ENCODE peak calls at places on chromosomes 4 and X, in seven cellular contexts. One of them, this sample, is unnamed.
A peak's percentile ranks its signal among the peaks of the same experiment; 100 is the strongest.

GRCh38 chrX:154804957-154805695 is at the start of gene MPP1:
- DNase-seq in substantia nigra: peak; percentile 60
- DNase-seq in osteoblast: peak; percentile 92
- DNase-seq in heart left ventricle: peak; percentile 86
- DNase-seq in endodermal cell: peak; percentile 87
- DNase-seq in amniotic epithelial cell: peak; percentile 65
- DNase-seq in neural crest cell: peak; percentile 59
- DNase-seq in this sample: peak; percentile 74

GRCh38 chr4:146960634-146961033 is 15.0 kb upstream of the TTC29 start:
- DNase-seq in substantia nigra: no peak
- DNase-seq in osteoblast: no peak
- DNase-seq in heart left ventricle: no peak
- DNase-seq in endodermal cell: no peak
- DNase-seq in amniotic epithelial cell: no peak
- DNase-seq in neural crest cell: no peak
- DNase-seq in this sample: no peak

GRCh38 chrX:20802036-20802435 is 535.3 kb upstream of the RPS6KA3 start:
- DNase-seq in substantia nigra: no peak
- DNase-seq in osteoblast: no peak
- DNase-seq in heart left ventricle: no peak
- DNase-seq in endodermal cell: no peak
- DNase-seq in amniotic epithelial cell: no peak
- DNase-seq in neural crest cell: no peak
- DNase-seq in this sample: no peak

GRCh38 chr4:54073481-54073880 is 9.1 kb upstream of the CHIC2 start:
- DNase-seq in substantia nigra: no peak
- DNase-seq in osteoblast: peak; percentile 41
- DNase-seq in heart left ventricle: no peak
- DNase-seq in endodermal cell: no peak
- DNase-seq in amniotic epithelial cell: peak; percentile 61
- DNase-seq in neural crest cell: no peak
- DNase-seq in this sample: no peak

GRCh38 chr4:604131-604530 is 21.2 kb upstream of the PDE6B start:
- DNase-seq in substantia nigra: no peak
- DNase-seq in osteoblast: no peak
- DNase-seq in heart left ventricle: no peak
- DNase-seq in endodermal cell: no peak
- DNase-seq in amniotic epithelial cell: no peak
- DNase-seq in neural crest cell: no peak
- DNase-seq in this sample: no peak

GRCh38 chrX:11444052-11444451 is 150.8 kb downstream of the AMELX start:
- DNase-seq in substantia nigra: no peak
- DNase-seq in osteoblast: no peak
- DNase-seq in heart left ventricle: no peak
- DNase-seq in endodermal cell: no peak
- DNase-seq in amniotic epithelial cell: no peak
- DNase-seq in neural crest cell: no peak
- DNase-seq in this sample: no peak

GRCh38 chr4:145755802-145756201 is 75.9 kb downstream of the C4orf51 start:
- DNase-seq in substantia nigra: peak; percentile 5
- DNase-seq in osteoblast: no peak
- DNase-seq in heart left ventricle: no peak
- DNase-seq in endodermal cell: no peak
- DNase-seq in amniotic epithelial cell: no peak
- DNase-seq in neural crest cell: no peak
- DNase-seq in this sample: no peak

GRCh38 chr4:164239976-164240375 is 514.0 kb upstream of the SMIM31 start:
- DNase-seq in substantia nigra: no peak
- DNase-seq in osteoblast: no peak
- DNase-seq in heart left ventricle: no peak
- DNase-seq in endodermal cell: no peak
- DNase-seq in amniotic epithelial cell: no peak
- DNase-seq in neural crest cell: no peak
- DNase-seq in this sample: no peak

GRCh38 chr4:19010766-19011165 is 989.2 kb upstream of the LCORL start:
- DNase-seq in substantia nigra: no peak
- DNase-seq in osteoblast: no peak
- DNase-seq in heart left ventricle: no peak
- DNase-seq in endodermal cell: peak; percentile 75
- DNase-seq in amniotic epithelial cell: no peak
- DNase-seq in neural crest cell: no peak
- DNase-seq in this sample: no peak

GRCh38 chr4:139330283-139330682 is 28.0 kb upstream of the NDUFC1 start:
- DNase-seq in substantia nigra: no peak
- DNase-seq in osteoblast: no peak
- DNase-seq in heart left ventricle: no peak
- DNase-seq in endodermal cell: no peak
- DNase-seq in amniotic epithelial cell: no peak
- DNase-seq in neural crest cell: no peak
- DNase-seq in this sample: no peak

GRCh38 chr4:103443324-103443723 is 245.2 kb upstream of the CENPE start:
- DNase-seq in substantia nigra: no peak
- DNase-seq in osteoblast: no peak
- DNase-seq in heart left ventricle: no peak
- DNase-seq in endodermal cell: no peak
- DNase-seq in amniotic epithelial cell: no peak
- DNase-seq in neural crest cell: no peak
- DNase-seq in this sample: no peak

GRCh38 chr4:7941111-7942018 is 1.7 kb upstream of the AFAP1 start:
- DNase-seq in substantia nigra: no peak
- DNase-seq in osteoblast: peak; percentile 79
- DNase-seq in heart left ventricle: no peak
- DNase-seq in endodermal cell: peak; percentile 86
- DNase-seq in amniotic epithelial cell: peak; percentile 56
- DNase-seq in neural crest cell: no peak
- DNase-seq in this sample: no peak

GRCh38 chr4:4766570-4766969 is 92.9 kb upstream of the MSX1 start:
- DNase-seq in substantia nigra: no peak
- DNase-seq in osteoblast: no peak
- DNase-seq in heart left ventricle: no peak
- DNase-seq in endodermal cell: no peak
- DNase-seq in amniotic epithelial cell: no peak
- DNase-seq in neural crest cell: no peak
- DNase-seq in this sample: no peak

GRCh38 chr4:147198411-147199051 is 252.9 kb upstream of the TTC29 start:
- DNase-seq in substantia nigra: no peak
- DNase-seq in osteoblast: no peak
- DNase-seq in heart left ventricle: no peak
- DNase-seq in endodermal cell: no peak
- DNase-seq in amniotic epithelial cell: peak; percentile 13
- DNase-seq in neural crest cell: no peak
- DNase-seq in this sample: no peak

GRCh38 chr4:147777456-147778091 is 45.7 kb downstream of the ARHGAP10 start:
- DNase-seq in substantia nigra: no peak
- DNase-seq in osteoblast: no peak
- DNase-seq in heart left ventricle: no peak
- DNase-seq in endodermal cell: no peak
- DNase-seq in amniotic epithelial cell: peak; percentile 40
- DNase-seq in neural crest cell: no peak
- DNase-seq in this sample: no peak

GRCh38 chr4:7020290-7020689 is 22.9 kb upstream of the TADA2B start:
- DNase-seq in substantia nigra: no peak
- DNase-seq in osteoblast: peak; percentile 41
- DNase-seq in heart left ventricle: no peak
- DNase-seq in endodermal cell: no peak
- DNase-seq in amniotic epithelial cell: no peak
- DNase-seq in neural crest cell: no peak
- DNase-seq in this sample: no peak

GRCh38 chrX:134622056-134622812 is 36.0 kb downstream of the PLAC1 start:
- DNase-seq in substantia nigra: no peak
- DNase-seq in osteoblast: peak; percentile 87
- DNase-seq in heart left ventricle: no peak
- DNase-seq in endodermal cell: peak; percentile 54
- DNase-seq in amniotic epithelial cell: peak; percentile 81
- DNase-seq in neural crest cell: no peak
- DNase-seq in this sample: no peak

GRCh38 chr4:74039065-74039763 is 725 bp upstream of the CXCL3 start:
- DNase-seq in substantia nigra: no peak
- DNase-seq in osteoblast: peak; percentile 69
- DNase-seq in heart left ventricle: no peak
- DNase-seq in endodermal cell: peak; percentile 44
- DNase-seq in amniotic epithelial cell: peak; percentile 26
- DNase-seq in neural crest cell: no peak
- DNase-seq in this sample: no peak

GRCh38 chr4:57190651-57191481 is 80.7 kb upstream of the IGFBP7 start:
- DNase-seq in substantia nigra: no peak
- DNase-seq in osteoblast: no peak
- DNase-seq in heart left ventricle: no peak
- DNase-seq in endodermal cell: peak; percentile 94
- DNase-seq in amniotic epithelial cell: peak; percentile 71
- DNase-seq in neural crest cell: peak; percentile 49
- DNase-seq in this sample: no peak

GRCh38 chr4:40492747-40493146 is 136.9 kb downstream of the RBM47 start:
- DNase-seq in substantia nigra: no peak
- DNase-seq in osteoblast: no peak
- DNase-seq in heart left ventricle: no peak
- DNase-seq in endodermal cell: no peak
- DNase-seq in amniotic epithelial cell: peak; percentile 44
- DNase-seq in neural crest cell: no peak
- DNase-seq in this sample: no peak

GRCh38 chr4:169311643-169312365 is 41.0 kb upstream of the SH3RF1 start:
- DNase-seq in substantia nigra: no peak
- DNase-seq in osteoblast: peak; percentile 82
- DNase-seq in heart left ventricle: no peak
- DNase-seq in endodermal cell: peak; percentile 83
- DNase-seq in amniotic epithelial cell: peak; percentile 69
- DNase-seq in neural crest cell: peak; percentile 14
- DNase-seq in this sample: no peak

GRCh38 chrX:119189586-119189985 is 46.5 kb upstream of the PGRMC1 start:
- DNase-seq in substantia nigra: peak; percentile 2
- DNase-seq in osteoblast: no peak
- DNase-seq in heart left ventricle: peak; percentile 71
- DNase-seq in endodermal cell: no peak
- DNase-seq in amniotic epithelial cell: no peak
- DNase-seq in neural crest cell: no peak
- DNase-seq in this sample: no peak

GRCh38 chr4:1367936-1368289 is 20.9 kb downstream of the UVSSA start:
- DNase-seq in substantia nigra: no peak
- DNase-seq in osteoblast: no peak
- DNase-seq in heart left ventricle: peak; percentile 49
- DNase-seq in endodermal cell: no peak
- DNase-seq in amniotic epithelial cell: no peak
- DNase-seq in neural crest cell: no peak
- DNase-seq in this sample: no peak

GRCh38 chr4:168955674-168956073 is 54.4 kb downstream of the CBR4 start:
- DNase-seq in substantia nigra: no peak
- DNase-seq in osteoblast: no peak
- DNase-seq in heart left ventricle: no peak
- DNase-seq in endodermal cell: no peak
- DNase-seq in amniotic epithelial cell: peak; percentile 76
- DNase-seq in neural crest cell: no peak
- DNase-seq in this sample: no peak

GRCh38 chr4:6942238-6942800 is 32.7 kb downstream of the TBC1D14 start:
- DNase-seq in substantia nigra: no peak
- DNase-seq in osteoblast: peak; percentile 97
- DNase-seq in heart left ventricle: no peak
- DNase-seq in endodermal cell: peak; percentile 55
- DNase-seq in amniotic epithelial cell: peak; percentile 99
- DNase-seq in neural crest cell: no peak
- DNase-seq in this sample: no peak

GRCh38 chrX:149829751-149830191 is 48.0 kb downstream of the MAGEA9 start:
- DNase-seq in substantia nigra: no peak
- DNase-seq in osteoblast: no peak
- DNase-seq in heart left ventricle: no peak
- DNase-seq in endodermal cell: peak; percentile 69
- DNase-seq in amniotic epithelial cell: peak; percentile 43
- DNase-seq in neural crest cell: no peak
- DNase-seq in this sample: no peak

GRCh38 chr4:84501721-84502267 is 2.7 kb upstream of the NKX6-1 start:
- DNase-seq in substantia nigra: no peak
- DNase-seq in osteoblast: peak; percentile 76
- DNase-seq in heart left ventricle: no peak
- DNase-seq in endodermal cell: peak; percentile 70
- DNase-seq in amniotic epithelial cell: no peak
- DNase-seq in neural crest cell: no peak
- DNase-seq in this sample: no peak

GRCh38 chr4:2862528-2862927 is 18.9 kb downstream of the ADD1 start:
- DNase-seq in substantia nigra: no peak
- DNase-seq in osteoblast: peak; percentile 83
- DNase-seq in heart left ventricle: no peak
- DNase-seq in endodermal cell: peak; percentile 81
- DNase-seq in amniotic epithelial cell: no peak
- DNase-seq in neural crest cell: no peak
- DNase-seq in this sample: no peak

GRCh38 chrX:1485033-1485432 is 32.3 kb upstream of the ASMTL start:
- DNase-seq in substantia nigra: no peak
- DNase-seq in osteoblast: no peak
- DNase-seq in heart left ventricle: no peak
- DNase-seq in endodermal cell: no peak
- DNase-seq in amniotic epithelial cell: no peak
- DNase-seq in neural crest cell: no peak
- DNase-seq in this sample: no peak

GRCh38 chr4:2741626-2742025 is 14.5 kb downstream of the TNIP2 start:
- DNase-seq in substantia nigra: no peak
- DNase-seq in osteoblast: peak; percentile 92
- DNase-seq in heart left ventricle: no peak
- DNase-seq in endodermal cell: no peak
- DNase-seq in amniotic epithelial cell: no peak
- DNase-seq in neural crest cell: no peak
- DNase-seq in this sample: no peak

GRCh38 chrX:129318375-129318774 is 204.9 kb downstream of the SMARCA1 start:
- DNase-seq in substantia nigra: no peak
- DNase-seq in osteoblast: no peak
- DNase-seq in heart left ventricle: no peak
- DNase-seq in endodermal cell: peak; percentile 54
- DNase-seq in amniotic epithelial cell: peak; percentile 0
- DNase-seq in neural crest cell: peak; percentile 3
- DNase-seq in this sample: no peak

GRCh38 chr4:111778543-111778942 is 366.7 kb upstream of the FAM241A start:
- DNase-seq in substantia nigra: no peak
- DNase-seq in osteoblast: no peak
- DNase-seq in heart left ventricle: no peak
- DNase-seq in endodermal cell: no peak
- DNase-seq in amniotic epithelial cell: peak; percentile 55
- DNase-seq in neural crest cell: no peak
- DNase-seq in this sample: no peak

GRCh38 chr4:71570492-71570891 is 213.4 kb downstream of the GC start:
- DNase-seq in substantia nigra: no peak
- DNase-seq in osteoblast: no peak
- DNase-seq in heart left ventricle: no peak
- DNase-seq in endodermal cell: no peak
- DNase-seq in amniotic epithelial cell: peak; percentile 89
- DNase-seq in neural crest cell: no peak
- DNase-seq in this sample: no peak

GRCh38 chrX:133215747-133216146 is 2.4 kb downstream of the TFDP3 start:
- DNase-seq in substantia nigra: no peak
- DNase-seq in osteoblast: no peak
- DNase-seq in heart left ventricle: no peak
- DNase-seq in endodermal cell: peak; percentile 64
- DNase-seq in amniotic epithelial cell: peak; percentile 7
- DNase-seq in neural crest cell: peak; percentile 20
- DNase-seq in this sample: no peak

GRCh38 chrX:101171883-101172400 is 47.6 kb upstream of the DRP2 start:
- DNase-seq in substantia nigra: no peak
- DNase-seq in osteoblast: no peak
- DNase-seq in heart left ventricle: no peak
- DNase-seq in endodermal cell: no peak
- DNase-seq in amniotic epithelial cell: no peak
- DNase-seq in neural crest cell: no peak
- DNase-seq in this sample: no peak

GRCh38 chr4:10169839-10170387 is 53.3 kb upstream of the WDR1 start:
- DNase-seq in substantia nigra: no peak
- DNase-seq in osteoblast: no peak
- DNase-seq in heart left ventricle: no peak
- DNase-seq in endodermal cell: no peak
- DNase-seq in amniotic epithelial cell: no peak
- DNase-seq in neural crest cell: no peak
- DNase-seq in this sample: no peak

GRCh38 chr4:73729534-73730165 is 10.7 kb upstream of the CXCL8 start:
- DNase-seq in substantia nigra: peak; percentile 23
- DNase-seq in osteoblast: peak; percentile 75
- DNase-seq in heart left ventricle: no peak
- DNase-seq in endodermal cell: peak; percentile 84
- DNase-seq in amniotic epithelial cell: peak; percentile 89
- DNase-seq in neural crest cell: peak; percentile 40
- DNase-seq in this sample: peak; percentile 17

GRCh38 chr4:182257503-182257902 is 14.3 kb downstream of the TENM3 start:
- DNase-seq in substantia nigra: no peak
- DNase-seq in osteoblast: no peak
- DNase-seq in heart left ventricle: no peak
- DNase-seq in endodermal cell: no peak
- DNase-seq in amniotic epithelial cell: no peak
- DNase-seq in neural crest cell: no peak
- DNase-seq in this sample: no peak